ENCODE peak calls at places on chromosome 20, in eight cellular contexts. One of them, this sample, is unnamed.

GRCh38 chr20:48823476-48823875 is 4.3 kb downstream of the PREX1 start:
- DNase-seq in ovary: no peak
- DNase-seq in tibial nerve: no peak
- DNase-seq in A549: no peak
- DNase-seq in stomach: no peak
- DNase-seq in H1: no peak
- DNase-seq in breast epithelium: no peak
- DNase-seq in IMR-90: no peak
- DNase-seq in this sample: no peak

GRCh38 chr20:40488401-40488800 is 200.6 kb downstream of the MAFB start:
- DNase-seq in breast epithelium: no peak
- DNase-seq in H1: no peak
- DNase-seq in ovary: no peak
- DNase-seq in IMR-90: no peak
- DNase-seq in A549: no peak
- DNase-seq in tibial nerve: no peak
- DNase-seq in stomach: no peak
- DNase-seq in this sample: no peak

GRCh38 chr20:61500791-61501321 is 248.8 kb downstream of the CDH4 start:
- DNase-seq in tibial nerve: no peak
- DNase-seq in breast epithelium: no peak
- DNase-seq in ovary: no peak
- DNase-seq in A549: no peak
- DNase-seq in IMR-90: peak; percentile 54
- DNase-seq in stomach: no peak
- DNase-seq in H1: no peak
- DNase-seq in this sample: no peak

GRCh38 chr20:3674447-3674846 is 7.4 kb downstream of the ADAM33 start:
- DNase-seq in breast epithelium: no peak
- DNase-seq in IMR-90: no peak
- DNase-seq in A549: peak; percentile 51
- DNase-seq in tibial nerve: no peak
- DNase-seq in stomach: no peak
- DNase-seq in ovary: no peak
- DNase-seq in H1: no peak
- DNase-seq in this sample: no peak

GRCh38 chr20:24672886-24673677 is 203.7 kb downstream of the SYNDIG1 start:
- DNase-seq in breast epithelium: peak; percentile 30
- DNase-seq in tibial nerve: no peak
- DNase-seq in stomach: no peak
- DNase-seq in ovary: no peak
- DNase-seq in IMR-90: peak; percentile 97
- DNase-seq in H1: no peak
- DNase-seq in A549: peak; percentile 38
- DNase-seq in this sample: no peak

GRCh38 chr20:20932156-20932555 is 174.0 kb downstream of the LINC00237 start:
- DNase-seq in tibial nerve: no peak
- DNase-seq in ovary: no peak
- DNase-seq in IMR-90: no peak
- DNase-seq in A549: no peak
- DNase-seq in stomach: no peak
- DNase-seq in breast epithelium: no peak
- DNase-seq in H1: no peak
- DNase-seq in this sample: peak; percentile 58

GRCh38 chr20:35991142-35991771 is 22.9 kb downstream of the CNBD2 start:
- DNase-seq in A549: peak; percentile 79
- DNase-seq in stomach: peak; percentile 42
- DNase-seq in IMR-90: peak; percentile 34
- DNase-seq in H1: no peak
- DNase-seq in tibial nerve: peak; percentile 18
- DNase-seq in ovary: no peak
- DNase-seq in breast epithelium: no peak
- DNase-seq in this sample: no peak

GRCh38 chr20:40565681-40566040 is 123.4 kb downstream of the MAFB start:
- DNase-seq in stomach: no peak
- DNase-seq in ovary: no peak
- DNase-seq in breast epithelium: no peak
- DNase-seq in IMR-90: no peak
- DNase-seq in H1: no peak
- DNase-seq in A549: no peak
- DNase-seq in tibial nerve: no peak
- DNase-seq in this sample: no peak

GRCh38 chr20:45325367-45325766 is 17.3 kb upstream of the MATN4 start:
- DNase-seq in ovary: no peak
- DNase-seq in tibial nerve: no peak
- DNase-seq in stomach: no peak
- DNase-seq in breast epithelium: no peak
- DNase-seq in IMR-90: no peak
- DNase-seq in H1: no peak
- DNase-seq in A549: no peak
- DNase-seq in this sample: no peak

GRCh38 chr20:20261159-20261558 is 106.7 kb upstream of the INSM1 start:
- DNase-seq in tibial nerve: no peak
- DNase-seq in stomach: no peak
- DNase-seq in ovary: no peak
- DNase-seq in H1: no peak
- DNase-seq in A549: no peak
- DNase-seq in breast epithelium: no peak
- DNase-seq in IMR-90: no peak
- DNase-seq in this sample: no peak

GRCh38 chr20:25439328-25439727 is 31.9 kb downstream of the GINS1 start:
- DNase-seq in tibial nerve: no peak
- DNase-seq in stomach: no peak
- DNase-seq in breast epithelium: no peak
- DNase-seq in A549: no peak
- DNase-seq in ovary: no peak
- DNase-seq in H1: no peak
- DNase-seq in IMR-90: no peak
- DNase-seq in this sample: no peak

GRCh38 chr20:2814587-2815051 is at the start of gene C20orf141:
- DNase-seq in breast epithelium: no peak
- DNase-seq in IMR-90: peak; percentile 99
- DNase-seq in ovary: peak; percentile 52
- DNase-seq in H1: no peak
- DNase-seq in A549: peak; percentile 59
- DNase-seq in stomach: no peak
- DNase-seq in tibial nerve: peak; percentile 65
- DNase-seq in this sample: no peak

GRCh38 chr20:19945732-19946670 is 71.2 kb upstream of the NAA20 start:
- DNase-seq in IMR-90: no peak
- DNase-seq in A549: no peak
- DNase-seq in H1: no peak
- DNase-seq in tibial nerve: no peak
- DNase-seq in breast epithelium: no peak
- DNase-seq in ovary: no peak
- DNase-seq in stomach: peak; percentile 72
- DNase-seq in this sample: no peak

GRCh38 chr20:4038047-4038459 is 22.7 kb upstream of the RNF24 start:
- DNase-seq in stomach: peak; percentile 55
- DNase-seq in A549: no peak
- DNase-seq in breast epithelium: peak; percentile 56
- DNase-seq in H1: peak; percentile 48
- DNase-seq in IMR-90: peak; percentile 67
- DNase-seq in ovary: no peak
- DNase-seq in tibial nerve: peak; percentile 55
- DNase-seq in this sample: no peak

GRCh38 chr20:38260378-38261053 is at the start of gene KIAA1755:
- DNase-seq in stomach: no peak
- DNase-seq in A549: no peak
- DNase-seq in tibial nerve: no peak
- DNase-seq in breast epithelium: no peak
- DNase-seq in ovary: peak; percentile 47
- DNase-seq in H1: peak; percentile 73
- DNase-seq in IMR-90: no peak
- DNase-seq in this sample: no peak

GRCh38 chr20:10508060-10508459 is 73.0 kb downstream of the SLX4IP start:
- DNase-seq in tibial nerve: no peak
- DNase-seq in H1: no peak
- DNase-seq in A549: no peak
- DNase-seq in breast epithelium: no peak
- DNase-seq in stomach: no peak
- DNase-seq in ovary: peak; percentile 26
- DNase-seq in IMR-90: peak; percentile 19
- DNase-seq in this sample: no peak

GRCh38 chr20:11050350-11050749 is 376.6 kb upstream of the JAG1 start:
- DNase-seq in stomach: no peak
- DNase-seq in ovary: no peak
- DNase-seq in breast epithelium: no peak
- DNase-seq in A549: no peak
- DNase-seq in IMR-90: no peak
- DNase-seq in H1: no peak
- DNase-seq in tibial nerve: no peak
- DNase-seq in this sample: no peak

GRCh38 chr20:21510414-21510971 is 3.4 kb downstream of the NKX2-2 start:
- DNase-seq in tibial nerve: no peak
- DNase-seq in stomach: no peak
- DNase-seq in IMR-90: no peak
- DNase-seq in H1: peak; percentile 62
- DNase-seq in A549: no peak
- DNase-seq in breast epithelium: no peak
- DNase-seq in ovary: no peak
- DNase-seq in this sample: no peak

GRCh38 chr20:760751-761417 is 7.4 kb downstream of the SLC52A3 start:
- DNase-seq in stomach: no peak
- DNase-seq in H1: peak; percentile 94
- DNase-seq in breast epithelium: no peak
- DNase-seq in ovary: no peak
- DNase-seq in tibial nerve: no peak
- DNase-seq in A549: peak; percentile 47
- DNase-seq in IMR-90: no peak
- DNase-seq in this sample: no peak

GRCh38 chr20:5696011-5696559 is 54.1 kb upstream of the SHLD1 start:
- DNase-seq in H1: no peak
- DNase-seq in stomach: peak; percentile 28
- DNase-seq in tibial nerve: no peak
- DNase-seq in ovary: no peak
- DNase-seq in A549: peak; percentile 52
- DNase-seq in breast epithelium: no peak
- DNase-seq in IMR-90: peak; percentile 99
- DNase-seq in this sample: no peak

GRCh38 chr20:21436186-21436585 is 38.9 kb upstream of the NKX2-4 start:
- DNase-seq in IMR-90: peak; percentile 72
- DNase-seq in H1: no peak
- DNase-seq in stomach: no peak
- DNase-seq in A549: peak; percentile 25
- DNase-seq in tibial nerve: no peak
- DNase-seq in ovary: no peak
- DNase-seq in breast epithelium: no peak
- DNase-seq in this sample: no peak

DNA sequence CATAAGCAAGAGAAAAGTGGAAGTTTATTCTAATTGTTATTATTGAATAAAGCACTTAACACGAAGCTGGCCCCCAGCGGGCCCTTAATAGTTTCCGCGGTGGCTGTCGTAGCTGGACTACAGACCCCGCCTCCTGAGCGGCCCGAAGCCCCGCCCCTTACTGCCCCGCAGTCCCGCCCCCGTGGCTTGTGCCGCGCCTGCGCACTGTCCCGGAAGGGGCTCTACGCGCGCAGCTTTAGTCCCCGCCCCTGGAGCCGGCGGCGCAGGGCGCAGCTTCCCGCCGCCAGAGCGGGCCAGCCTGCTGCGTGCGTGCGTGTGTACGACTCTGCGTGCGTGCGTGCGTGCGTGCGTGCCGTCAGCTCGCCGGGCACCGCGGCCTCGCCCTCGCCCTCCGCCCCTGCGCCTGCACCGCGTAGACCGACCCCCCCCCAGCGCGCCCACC is at the start of gene VAPB:
- DNase-seq in tibial nerve: peak; percentile 93
- DNase-seq in H1: peak; percentile 99
- DNase-seq in A549: peak; percentile 60
- DNase-seq in IMR-90: peak; percentile 96
- DNase-seq in ovary: peak; percentile 93
- DNase-seq in breast epithelium: peak; percentile 93
- DNase-seq in stomach: peak; percentile 97
- DNase-seq in this sample: peak; percentile 93
- TF ChIP-seq POLR2A in tibial nerve: peak; percentile 66
- TF ChIP-seq POLR2A in H1: no peak
- TF ChIP-seq POLR2A in A549: peak; percentile 88
- TF ChIP-seq POLR2A in IMR-90: no peak
- TF ChIP-seq POLR2A in ovary: peak; percentile 67
- TF ChIP-seq POLR2A in breast epithelium: no peak
- TF ChIP-seq POLR2A in stomach: no peak
- TF ChIP-seq POLR2A in this sample: peak; percentile 80

DNA sequence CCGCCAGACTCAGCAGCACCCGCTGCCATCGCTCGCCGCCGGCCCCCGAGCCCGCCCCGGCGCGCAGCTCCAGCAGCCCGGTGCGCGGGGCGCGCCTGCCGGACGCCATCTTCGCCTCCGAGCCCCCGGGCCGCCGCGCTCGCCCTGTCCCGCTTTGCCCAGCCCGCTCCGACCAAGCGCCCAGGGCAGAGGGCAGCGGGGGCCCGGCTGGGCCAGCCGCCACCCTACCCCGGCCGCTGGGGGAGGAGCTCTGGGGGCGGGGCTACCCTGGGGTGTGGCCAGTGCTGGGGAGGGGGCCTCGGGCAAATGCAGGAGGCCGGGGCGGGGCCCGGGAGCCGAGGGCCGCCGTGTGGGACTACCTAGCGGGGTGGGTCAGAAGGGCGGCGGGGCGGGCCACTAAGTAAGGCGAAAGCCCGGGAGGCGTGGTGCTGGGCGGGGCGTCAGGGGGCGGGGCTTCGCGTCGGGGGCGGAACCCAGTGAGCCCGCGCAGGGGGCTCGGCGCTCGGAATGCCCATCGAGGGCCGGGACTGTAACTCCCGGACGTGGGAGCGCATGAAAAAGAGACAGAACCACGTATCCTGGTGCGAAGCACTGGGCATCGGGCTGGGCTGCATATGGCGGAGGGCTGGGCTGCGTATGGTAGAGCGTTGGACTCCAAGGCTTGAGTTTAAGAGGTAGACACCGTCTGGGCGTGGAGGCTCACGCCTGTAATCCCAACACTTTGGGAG is at the start of gene SNTA1:
- DNase-seq in A549: peak; percentile 84
- DNase-seq in breast epithelium: peak; percentile 90
- DNase-seq in tibial nerve: peak; percentile 80
- DNase-seq in IMR-90: peak; percentile 49
- DNase-seq in H1: peak; percentile 94
- DNase-seq in stomach: peak; percentile 98
- DNase-seq in ovary: peak; percentile 92
- DNase-seq in this sample: no peak
- TF ChIP-seq POLR2A in A549: peak; percentile 24
- TF ChIP-seq POLR2A in breast epithelium: no peak
- TF ChIP-seq POLR2A in tibial nerve: no peak
- TF ChIP-seq POLR2A in IMR-90: no peak
- TF ChIP-seq POLR2A in H1: no peak
- TF ChIP-seq POLR2A in stomach: no peak
- TF ChIP-seq POLR2A in ovary: no peak
- TF ChIP-seq POLR2A in this sample: no peak

GRCh38 chr20:53077373-53078205 is 105.4 kb downstream of the TSHZ2 start:
- DNase-seq in IMR-90: no peak
- DNase-seq in A549: no peak
- DNase-seq in breast epithelium: no peak
- DNase-seq in stomach: peak; percentile 33
- DNase-seq in H1: no peak
- DNase-seq in tibial nerve: peak; percentile 38
- DNase-seq in ovary: peak; percentile 17
- DNase-seq in this sample: no peak
- TF ChIP-seq POLR2A in IMR-90: no peak
- TF ChIP-seq POLR2A in A549: no peak
- TF ChIP-seq POLR2A in breast epithelium: no peak
- TF ChIP-seq POLR2A in stomach: no peak
- TF ChIP-seq POLR2A in H1: no peak
- TF ChIP-seq POLR2A in tibial nerve: no peak
- TF ChIP-seq POLR2A in ovary: no peak
- TF ChIP-seq POLR2A in this sample: no peak

GRCh38 chr20:31864521-31865400 is 5.6 kb downstream of the DUSP15 start:
- DNase-seq in H1: no peak
- DNase-seq in IMR-90: no peak
- DNase-seq in stomach: no peak
- DNase-seq in ovary: no peak
- DNase-seq in breast epithelium: no peak
- DNase-seq in A549: no peak
- DNase-seq in tibial nerve: no peak
- DNase-seq in this sample: no peak
- TF ChIP-seq POLR2A in H1: no peak
- TF ChIP-seq POLR2A in IMR-90: no peak
- TF ChIP-seq POLR2A in stomach: no peak
- TF ChIP-seq POLR2A in ovary: no peak
- TF ChIP-seq POLR2A in breast epithelium: no peak
- TF ChIP-seq POLR2A in A549: no peak
- TF ChIP-seq POLR2A in tibial nerve: no peak
- TF ChIP-seq POLR2A in this sample: no peak